ENCODE peak calls at places on chromosomes 3 and 15, in eight cellular contexts. B is T-helper 1 cell; X is right atrium auricular region; T is activated CD4-positive, alpha-beta T cell treated with anti-CD3 and anti-CD28 coated beads, Interleukin-2, amount 50 U/mL, for 48 hours; M is choroid plexus epithelial cell; J is activated naive CD8-positive, alpha-beta T cell treated with anti-CD3 and anti-CD28 coated beads, Interleukin-2, amount 50 U/mL, for 24 hours; I is brain microvascular endothelial cell; O is right cardiac atrium. U is an unnamed sample.

GRCh38 chr3:37712918-37713819 is 148.5 kb upstream of the CTDSPL start:
- DNase-seq in B (no peak), X (no peak), T (no peak), M (peak; percentile 63), J (no peak), I (peak; percentile 1), O (no peak), U (no peak)

GRCh38 chr3:8967553-8967952 is 4.3 kb upstream of the RAD18 start:
- DNase-seq in B (no peak), X (no peak), T (no peak), M (no peak), J (no peak), I (no peak), O (no peak), U (no peak)

GRCh38 chr15:58438956-58439355 is 7.2 kb downstream of the LIPC start:
- DNase-seq in B (no peak), X (no peak), T (peak; percentile 29), M (peak; percentile 77), J (no peak), I (peak; percentile 36), O (no peak), U (peak; percentile 57)

GRCh38 chr3:190305406-190305805 is 16.8 kb downstream of the CLDN1 start:
- DNase-seq in B (no peak), X (no peak), T (no peak), M (peak; percentile 21), J (no peak), I (peak; percentile 52), O (no peak), U (no peak)

GRCh38 chr3:176939022-176939817 is 258.1 kb downstream of the TBL1XR1 start:
- DNase-seq in B (no peak), X (no peak), T (peak; percentile 3), M (peak; percentile 93), J (peak; percentile 29), I (peak; percentile 51), O (no peak), U (peak; percentile 32)

GRCh38 chr3:72892081-72892763 is 4.4 kb downstream of the GXYLT2 start:
- DNase-seq in B (no peak), X (no peak), T (no peak), M (peak; percentile 96), J (no peak), I (peak; percentile 82), O (no peak), U (no peak)

GRCh38 chr15:61025283-61025682 is 203.8 kb downstream of the RORA start:
- DNase-seq in B (no peak), X (no peak), T (no peak), M (no peak), J (no peak), I (no peak), O (no peak), U (no peak)

GRCh38 chr15:39488498-39488897 is 92.4 kb upstream of the THBS1 start:
- DNase-seq in B (no peak), X (no peak), T (no peak), M (peak; percentile 57), J (no peak), I (no peak), O (no peak), U (no peak)

GRCh38 chr3:100563652-100564215 is 45.7 kb upstream of the ADGRG7 start:
- DNase-seq in B (no peak), X (no peak), T (no peak), M (no peak), J (no peak), I (no peak), O (no peak), U (no peak)

GRCh38 chr3:12303532-12303931 is 14.7 kb downstream of the PPARG start:
- DNase-seq in B (no peak), X (no peak), T (no peak), M (peak; percentile 95), J (no peak), I (peak; percentile 88), O (no peak), U (no peak)

GRCh38 chr3:129312021-129312639 is 33.5 kb downstream of the HMCES start:
- DNase-seq in B (no peak), X (no peak), T (no peak), M (no peak), J (no peak), I (no peak), O (no peak), U (no peak)

GRCh38 chr3:185328324-185329004 is 34.5 kb upstream of the MAP3K13 start:
- DNase-seq in B (no peak), X (no peak), T (no peak), M (peak; percentile 35), J (no peak), I (no peak), O (no peak), U (no peak)

GRCh38 chr15:66592505-66593218 is 26.9 kb upstream of the LCTL start:
- DNase-seq in B (no peak), X (no peak), T (no peak), M (peak; percentile 5), J (no peak), I (peak; percentile 14), O (peak; percentile 10), U (no peak)

GRCh38 chr3:182913889-182914288 is 66.4 kb downstream of the DCUN1D1 start:
- DNase-seq in B (no peak), X (no peak), T (no peak), M (no peak), J (no peak), I (no peak), O (no peak), U (no peak)

GRCh38 chr15:64774556-64775523 is 549 bp downstream of the RBPMS2 start:
- DNase-seq in B (no peak), X (no peak), T (peak; percentile 15), M (no peak), J (no peak), I (no peak), O (peak; percentile 77), U (no peak)

GRCh38 chr3:68142331-68142887 is 488.0 kb upstream of the SUCLG2 start:
- DNase-seq in B (no peak), X (no peak), T (no peak), M (no peak), J (no peak), I (no peak), O (no peak), U (no peak)

GRCh38 chr3:196274585-196274984 is 12.9 kb downstream of the PCYT1A start:
- DNase-seq in B (no peak), X (no peak), T (peak; percentile 52), M (peak; percentile 53), J (peak; percentile 48), I (peak; percentile 47), O (no peak), U (no peak)

GRCh38 chr15:66751579-66751978 is 49.5 kb downstream of the SMAD6 start:
- DNase-seq in B (no peak), X (no peak), T (no peak), M (no peak), J (no peak), I (no peak), O (no peak), U (peak; percentile 21)

GRCh38 chr3:63349583-63350177 is 71.6 kb downstream of the SYNPR start:
- DNase-seq in B (no peak), X (no peak), T (peak; percentile 24), M (peak; percentile 86), J (peak; percentile 14), I (peak; percentile 64), O (no peak), U (peak; percentile 27)

GRCh38 chr15:42156266-42156922 is at the start of gene PLA2G4F:
- DNase-seq in B (no peak), X (no peak), T (no peak), M (no peak), J (no peak), I (no peak), O (peak; percentile 56), U (no peak)

GRCh38 chr3:187616307-187616939 is 53.8 kb downstream of the SST start:
- DNase-seq in B (no peak), X (no peak), T (peak; percentile 60), M (peak; percentile 82), J (peak; percentile 67), I (peak; percentile 25), O (peak; percentile 40), U (peak; percentile 29)

GRCh38 chr3:19946291-19946831 is 536 bp upstream of the RAB5A start:
- DNase-seq in B (no peak), X (no peak), T (no peak), M (no peak), J (no peak), I (no peak), O (no peak), U (no peak)

GRCh38 chr3:31565288-31565687 is 32.6 kb downstream of the STT3B start:
- DNase-seq in B (no peak), X (no peak), T (no peak), M (peak; percentile 24), J (no peak), I (no peak), O (no peak), U (no peak)

GRCh38 chr15:96553006-96553405 is 222.5 kb downstream of the NR2F2 start:
- DNase-seq in B (no peak), X (no peak), T (no peak), M (no peak), J (no peak), I (peak; percentile 9), O (no peak), U (no peak)

GRCh38 chr3:114496021-114496434 is 202.2 kb downstream of the TIGIT start:
- DNase-seq in B (no peak), X (no peak), T (no peak), M (peak; percentile 70), J (no peak), I (peak; percentile 73), O (peak; percentile 58), U (no peak)

GRCh38 chr3:45166283-45166879 is 20.2 kb upstream of the CDCP1 start:
- DNase-seq in B (no peak), X (no peak), T (no peak), M (no peak), J (no peak), I (no peak), O (no peak), U (no peak)

GRCh38 chr15:95559875-95560394 is 770.6 kb upstream of the NR2F2 start:
- DNase-seq in B (no peak), X (peak; percentile 64), T (no peak), M (peak; percentile 96), J (no peak), I (peak; percentile 98), O (no peak), U (no peak)

GRCh38 chr15:25850154-25851111 is 12.7 kb downstream of the ATP10A start:
- DNase-seq in B (peak; percentile 56), X (peak; percentile 88), T (peak; percentile 75), M (peak; percentile 13), J (peak; percentile 71), I (peak; percentile 58), O (peak; percentile 94), U (peak; percentile 76)

GRCh38 chr3:195102609-195103467 is 168.1 kb downstream of the XXYLT1 start:
- DNase-seq in B (no peak), X (no peak), T (no peak), M (peak; percentile 97), J (no peak), I (peak; percentile 95), O (no peak), U (no peak)

GRCh38 chr15:34753236-34753894 is 1.4 kb downstream of the GJD2 start:
- DNase-seq in B (no peak), X (no peak), T (no peak), M (peak; percentile 63), J (no peak), I (peak; percentile 50), O (peak; percentile 48), U (no peak)

GRCh38 chr3:121126378-121127035 is 218.5 kb downstream of the STXBP5L start:
- DNase-seq in B (no peak), X (no peak), T (no peak), M (no peak), J (no peak), I (no peak), O (no peak), U (no peak)

GRCh38 chr15:45314960-45315359 is 62.9 kb downstream of the SLC28A2 start:
- DNase-seq in B (no peak), X (no peak), T (no peak), M (peak; percentile 30), J (no peak), I (no peak), O (no peak), U (no peak)

GRCh38 chr3:50160561-50160983 is 5.4 kb downstream of the SEMA3F start:
- DNase-seq in B (no peak), X (peak; percentile 65), T (no peak), M (no peak), J (no peak), I (no peak), O (peak; percentile 88), U (no peak)

GRCh38 chr3:49453621-49454315 is 16.3 kb upstream of the DAG1 start:
- DNase-seq in B (no peak), X (no peak), T (no peak), M (no peak), J (no peak), I (no peak), O (no peak), U (no peak)

U was measured in GDM1.